ENCODE peak calls at places on chromosomes 1 and 21, in five cellular contexts. A, C, K, W and Q are unnamed samples.

GRCh38 chr21:45636459-45636858 is 7.1 kb upstream of the PCBP3 start:
- DNase-seq in A (no peak), C (no peak), K (no peak), W (no peak), Q (no peak)

GRCh38 chr1:216045400-216045799 is 377.8 kb downstream of the USH2A start:
- DNase-seq in A (peak), C (no peak), K (no peak), W (no peak), Q (peak)

GRCh38 chr1:203557958-203558760 is 64.2 kb downstream of the OPTC start:
- DNase-seq in A (peak), C (no peak), K (no peak), W (no peak), Q (no peak)

GRCh38 chr1:36553591-36554417 is 71.1 kb upstream of the CSF3R start:
- DNase-seq in A (peak), C (peak), K (peak), W (peak), Q (peak)

GRCh38 chr1:160744287-160744857 is 5.3 kb downstream of the SLAMF7 start:
- DNase-seq in A (no peak), C (no peak), K (no peak), W (no peak), Q (no peak)

GRCh38 chr1:234579967-234580366 is 30.0 kb downstream of the IRF2BP2 start:
- DNase-seq in A (no peak), C (no peak), K (no peak), W (peak), Q (no peak)

GRCh38 chr21:38951095-38951745 is 145.5 kb downstream of the ETS2 start:
- DNase-seq in A (no peak), C (no peak), K (no peak), W (peak), Q (no peak)

GRCh38 chr1:207579436-207579799 is 65.5 kb upstream of the CR1L start:
- DNase-seq in A (peak), C (peak), K (no peak), W (peak), Q (peak)

GRCh38 chr1:11691302-11691914 is at the start of gene DRAXIN:
- DNase-seq in A (no peak), C (no peak), K (no peak), W (no peak), Q (peak)

GRCh38 chr1:40820251-40820797 is 36.7 kb downstream of the KCNQ4 start:
- DNase-seq in A (no peak), C (no peak), K (no peak), W (no peak), Q (no peak)

GRCh38 chr21:37522641-37523295 is 156.2 kb downstream of the DYRK1A start:
- DNase-seq in A (no peak), C (no peak), K (no peak), W (no peak), Q (no peak)

GRCh38 chr1:177354247-177354646 is 183.5 kb downstream of the BRINP2 start:
- DNase-seq in A (no peak), C (no peak), K (no peak), W (no peak), Q (no peak)

GRCh38 chr1:176243746-176244145 is 36.7 kb upstream of the COP1 start:
- DNase-seq in A (peak), C (no peak), K (no peak), W (no peak), Q (no peak)

GRCh38 chr21:46057111-46057709 is 40.7 kb upstream of the COL6A2 start:
- DNase-seq in A (no peak), C (no peak), K (no peak), W (no peak), Q (no peak)